ENCODE peak calls at places on chromosomes 5 and 9, in four cellular contexts. Z is kidney, P is epithelial cell of esophagus, L is epithelial cell of proximal tubule. B is an unnamed sample.

GRCh38 chr9:72954431-72955420 is 1.9 kb upstream of the ALDH1A1 start:
- DNase-seq in Z (no peak), P (no peak), L (no peak), B (no peak)

GRCh38 chr9:18056993-18057369 is 417.0 kb upstream of the ADAMTSL1 start:
- DNase-seq in Z (no peak), P (no peak), L (no peak), B (no peak)

GRCh38 chr9:121286973-121287721 is 19.2 kb downstream of the GSN start:
- DNase-seq in Z (peak), P (peak), L (no peak), B (peak)

GRCh38 chr5:3201121-3201520 is 394.5 kb upstream of the IRX1 start:
- DNase-seq in Z (no peak), P (no peak), L (no peak), B (no peak)

GRCh38 chr9:127187231-127187956 is 65.0 kb upstream of the ANGPTL2 start:
- DNase-seq in Z (peak), P (peak), L (peak), B (peak)

GRCh38 chr9:97307091-97307490 is 368 bp upstream of the CCDC180 start:
- DNase-seq in Z (peak), P (peak), L (peak), B (peak)

GRCh38 chr5:148759101-148759500 is 67.3 kb upstream of the ADRB2 start:
- DNase-seq in Z (no peak), P (no peak), L (no peak), B (no peak)

GRCh38 chr5:21681906-21682305 is 1171.2 kb downstream of the CDH12 start:
- DNase-seq in Z (no peak), P (no peak), L (no peak), B (no peak)

GRCh38 chr5:95081500-95082355 is 203.2 kb downstream of the MCTP1 start:
- DNase-seq in Z (peak), P (peak), L (peak), B (peak)

GRCh38 chr5:74396913-74397606 is 243.5 kb downstream of the ENC1 start:
- DNase-seq in Z (no peak), P (no peak), L (no peak), B (no peak)

GRCh38 chr5:7850241-7850532 is 746 bp downstream of the CFAP90 start:
- DNase-seq in Z (peak), P (no peak), L (no peak), B (no peak)

GRCh38 chr5:152124413-152125082 is 199.9 kb upstream of the GLRA1 start:
- DNase-seq in Z (no peak), P (no peak), L (no peak), B (no peak)

GRCh38 chr9:2933165-2934095 is 89.5 kb upstream of the PUM3 start:
- DNase-seq in Z (peak), P (no peak), L (no peak), B (no peak)

GRCh38 chr5:142817961-142818431 is 47.8 kb downstream of the ARHGAP26 start:
- DNase-seq in Z (no peak), P (no peak), L (no peak), B (no peak)

GRCh38 chr5:3310551-3311340 is 284.9 kb upstream of the IRX1 start:
- DNase-seq in Z (peak), P (peak), L (no peak), B (peak)

GRCh38 chr5:158979749-158980521 is 119.8 kb downstream of the EBF1 start:
- DNase-seq in Z (peak), P (peak), L (no peak), B (no peak)

GRCh38 chr5:84688566-84688965 is 303.9 kb upstream of the EDIL3 start:
- DNase-seq in Z (no peak), P (peak), L (no peak), B (no peak)

GRCh38 chr5:144289277-144289676 is 118.6 kb downstream of the KCTD16 start:
- DNase-seq in Z (no peak), P (no peak), L (no peak), B (no peak)

GRCh38 chr9:125494555-125494920 is 212.5 kb downstream of the MAPKAP1 start:
- DNase-seq in Z (no peak), P (peak), L (no peak), B (no peak)

GRCh38 chr5:40734986-40735385 is 20.8 kb downstream of the TTC33 start:
- DNase-seq in Z (no peak), P (no peak), L (no peak), B (no peak)

GRCh38 chr5:132227485-132228240 is at the start of gene P4HA2:
- DNase-seq in Z (peak), P (peak), L (no peak), B (no peak)

GRCh38 chr5:2201011-2201410 is 318.3 kb upstream of the IRX4 start:
- DNase-seq in Z (no peak), P (no peak), L (no peak), B (no peak)

GRCh38 chr5:355379-355935 is 33.9 kb downstream of the AHRR start:
- DNase-seq in Z (no peak), P (no peak), L (no peak), B (no peak)

GRCh38 chr9:76917299-76917698 is 11.4 kb upstream of the PRUNE2 start:
- DNase-seq in Z (no peak), P (no peak), L (no peak), B (no peak)

GRCh38 chr5:42022383-42022782 is 97.3 kb downstream of the FBXO4 start:
- DNase-seq in Z (no peak), P (no peak), L (no peak), B (no peak)

GRCh38 chr5:90598300-90598699 is 39.7 kb downstream of the ADGRV1 start:
- DNase-seq in Z (no peak), P (no peak), L (no peak), B (peak)

GRCh38 chr5:43802119-43802518 is 199.1 kb downstream of the NNT start:
- DNase-seq in Z (no peak), P (peak), L (no peak), B (no peak)

GRCh38 chr9:134239939-134240338 is 75.6 kb upstream of the RNU6ATAC start:
- DNase-seq in Z (peak), P (no peak), L (no peak), B (no peak)

GRCh38 chr5:76724871-76725270 is 8.9 kb downstream of the F2R start:
- DNase-seq in Z (no peak), P (peak), L (peak), B (peak)

GRCh38 chr9:132546148-132547051 is 36.0 kb upstream of the BARHL1 start:
- DNase-seq in Z (peak), P (no peak), L (no peak), B (no peak)
- H3K4me3 ChIP-seq in Z (no peak), P (no peak), L (peak), B (peak)

GRCh38 chr9:90100014-90100413 is 495.2 kb downstream of the GADD45G start:
- DNase-seq in Z (no peak), P (no peak), L (no peak), B (no peak)
- TF ChIP-seq CTCF in Z (no peak), P (peak), L (no peak), B (no peak)

GRCh38 chr5:151082274-151082902 is 1.6 kb upstream of the TNIP1 start:
- DNase-seq in Z (no peak), P (peak), L (no peak), B (no peak)
- H3K4me3 ChIP-seq in Z (peak), P (peak), L (peak), B (no peak)

GRCh38 chr5:37889612-37890317 is 49.9 kb upstream of the GDNF start:
- DNase-seq in Z (no peak), P (peak), L (peak), B (no peak)

GRCh38 chr5:37893414-37894134 is 53.7 kb upstream of the GDNF start:
- DNase-seq in Z (no peak), P (no peak), L (no peak), B (no peak)

GRCh38 chr5:37896159-37896558 is 56.3 kb upstream of the GDNF start:
- DNase-seq in Z (no peak), P (no peak), L (no peak), B (no peak)

GRCh38 chr5:37891832-37892231 is 52.0 kb upstream of the GDNF start:
- DNase-seq in Z (no peak), P (no peak), L (no peak), B (no peak)

GRCh38 chr5:37892571-37892970 is 52.7 kb upstream of the GDNF start:
- DNase-seq in Z (no peak), P (no peak), L (no peak), B (no peak)
- TF ChIP-seq CTCF in Z (no peak), P (no peak), L (no peak), B (no peak)

GRCh38 chr5:33438996-33439395 is 1.8 kb upstream of the TARS1 start:
- DNase-seq in Z (no peak), P (peak), L (no peak), B (no peak)

GRCh38 chr5:33440482-33441240 is at the start of gene TARS1:
- DNase-seq in Z (peak), P (peak), L (peak), B (peak)

GRCh38 chr5:33444542-33444941 is 3.8 kb downstream of the TARS1 start:
- DNase-seq in Z (no peak), P (no peak), L (no peak), B (no peak)

GRCh38 chr5:33441241-33441844 is 578 bp downstream of the TARS1 start:
- DNase-seq in Z (no peak), P (peak), L (peak), B (no peak)

GRCh38 chr5:33439905-33440481 is 772 bp upstream of the TARS1 start:
- DNase-seq in Z (no peak), P (no peak), L (no peak), B (no peak)
- H3K4me3 ChIP-seq in Z (peak), P (peak), L (peak), B (peak)

GRCh38 chr9:22718653-22719052 is 272.0 kb downstream of the DMRTA1 start:
- DNase-seq in Z (no peak), P (no peak), L (no peak), B (no peak)
- TF ChIP-seq CTCF in Z (no peak), P (no peak), L (peak), B (peak)

GRCh38 chr5:178122346-178122745 is 8.5 kb upstream of the RMND5B start:
- DNase-seq in Z (no peak), P (no peak), L (no peak), B (no peak)

GRCh38 chr5:178119915-178120660 is 6.8 kb downstream of the N4BP3 start:
- DNase-seq in Z (no peak), P (no peak), L (no peak), B (no peak)

GRCh38 chr5:178123094-178123986 is 7.5 kb upstream of the RMND5B start:
- DNase-seq in Z (no peak), P (peak), L (no peak), B (no peak)

GRCh38 chr5:178120661-178121357 is 7.5 kb downstream of the N4BP3 start:
- DNase-seq in Z (peak), P (peak), L (peak), B (peak)

GRCh38 chr5:178121450-178122276 is 8.3 kb downstream of the N4BP3 start:
- DNase-seq in Z (peak), P (no peak), L (no peak), B (no peak)
- H3K4me3 ChIP-seq in Z (no peak), P (no peak), L (no peak), B (no peak)

DNA sequence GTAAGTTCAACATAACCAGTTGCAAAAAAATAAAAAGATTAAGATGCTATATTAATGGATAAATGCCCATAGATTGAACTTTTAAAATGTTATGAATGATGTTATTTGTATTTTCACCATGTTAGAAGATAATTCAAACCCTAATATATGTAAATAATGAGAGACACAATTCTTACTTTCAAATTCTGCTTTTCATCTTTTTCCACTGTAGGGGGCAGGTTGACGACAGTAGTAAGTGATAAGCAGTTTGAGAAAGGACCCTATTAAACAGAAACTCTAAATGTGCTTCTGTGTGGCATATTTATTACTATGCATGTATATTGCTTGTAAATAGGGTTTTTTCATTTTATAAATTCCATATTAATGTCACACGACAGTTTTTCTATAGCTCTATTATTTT is 591.1 kb downstream of the SEMA5A start:
- DNase-seq in Z (no peak), P (no peak), L (no peak), B (no peak)
- TF ChIP-seq CTCF in Z (no peak), P (no peak), L (no peak), B (peak)

B was measured in retinal pigment epithelial cell.